ENCODE peak calls at places on chromosome 9, in nine cellular contexts. Z, E, F, Y, I, N, V, O and C are unnamed samples.

GRCh38 chr9:29390859-29391258 is 1817.6 kb upstream of the C9orf72 start:
- DNase-seq in E (no peak), O (no peak), N (no peak), V (no peak), F (no peak), I (no peak), Y (no peak), Z (no peak), C (no peak)

GRCh38 chr9:121735792-121736130 is 84.3 kb downstream of the DAB2IP start:
- DNase-seq in Z (no peak), Y (no peak), I (no peak), F (no peak), O (no peak), V (no peak), N (peak), E (no peak), C (no peak)

GRCh38 chr9:126756238-126756637 is 48.6 kb upstream of the ZBTB43 start:
- DNase-seq in Y (no peak), O (no peak), V (no peak), N (no peak), E (no peak), F (no peak), Z (no peak), I (no peak), C (no peak)

GRCh38 chr9:32335127-32335526 is 49.3 kb upstream of the ACO1 start:
- DNase-seq in Z (no peak), Y (no peak), V (no peak), F (no peak), I (no peak), N (no peak), E (no peak), O (no peak), C (no peak)

GRCh38 chr9:130371196-130371966 is 73.4 kb upstream of the ASS1 start:
- DNase-seq in E (no peak), I (no peak), O (peak), V (no peak), N (no peak), Z (no peak), F (no peak), Y (no peak), C (no peak)

GRCh38 chr9:99371376-99371775 is 149.3 kb downstream of the SEC61B start:
- DNase-seq in F (no peak), I (no peak), N (no peak), V (no peak), E (no peak), O (no peak), Y (no peak), Z (no peak), C (no peak)

GRCh38 chr9:130078547-130078946 is 24.8 kb downstream of the GPR107 start:
- DNase-seq in E (no peak), V (no peak), N (no peak), Y (no peak), I (no peak), F (no peak), O (no peak), Z (no peak), C (no peak)

GRCh38 chr9:107333363-107333762 is 50.3 kb downstream of the RAD23B start:
- DNase-seq in O (no peak), I (no peak), N (no peak), Y (no peak), V (no peak), E (no peak), F (no peak), Z (no peak), C (no peak)

GRCh38 chr9:114430443-114430842 is 42.7 kb upstream of the AKNA start:
- DNase-seq in Y (no peak), Z (peak), I (no peak), O (no peak), F (no peak), V (no peak), E (no peak), N (no peak), C (no peak)

GRCh38 chr9:128251701-128252100 is 24.1 kb downstream of the GOLGA2 start:
- DNase-seq in O (no peak), F (no peak), E (no peak), N (no peak), V (no peak), I (no peak), Z (no peak), Y (no peak), C (no peak)

GRCh38 chr9:138096192-138096845 is 218.7 kb downstream of the CACNA1B start:
- DNase-seq in O (no peak), Y (no peak), E (no peak), I (peak), Z (no peak), V (no peak), F (no peak), N (no peak), C (no peak)

GRCh38 chr9:134396825-134397224 is 70.6 kb downstream of the RXRA start:
- DNase-seq in F (peak), Y (no peak), O (no peak), Z (no peak), N (no peak), I (no peak), E (no peak), V (no peak), C (no peak)

GRCh38 chr9:127117801-127118200 is 4.6 kb downstream of the ANGPTL2 start:
- DNase-seq in V (no peak), F (no peak), E (no peak), N (no peak), Y (no peak), I (peak), Z (no peak), O (no peak), C (no peak)

GRCh38 chr9:127942152-127943010 is 4.7 kb upstream of the DPM2 start:
- DNase-seq in Z (peak), V (peak), N (peak), E (peak), Y (peak), I (peak), F (peak), O (peak), C (peak)

GRCh38 chr9:85278769-85279168 is 463.0 kb downstream of the AGTPBP1 start:
- DNase-seq in E (no peak), Y (no peak), F (no peak), V (no peak), N (no peak), O (no peak), Z (no peak), I (no peak), C (no peak)

GRCh38 chr9:8486095-8486494 is 686.5 kb upstream of the DMAC1 start:
- DNase-seq in V (peak), Z (no peak), I (no peak), N (no peak), Y (no peak), F (peak), E (peak), O (no peak), C (peak)

GRCh38 chr9:134360897-134361296 is 34.6 kb downstream of the RXRA start:
- DNase-seq in Z (no peak), E (no peak), Y (no peak), V (no peak), O (peak), N (peak), I (no peak), F (no peak), C (peak)

GRCh38 chr9:134187821-134188420 is 23.6 kb upstream of the RNU6ATAC start:
- DNase-seq in Z (no peak), E (no peak), F (no peak), Y (no peak), N (no peak), I (peak), O (no peak), V (no peak), C (no peak)

GRCh38 chr9:131481441-131482342 is 21.0 kb upstream of the POMT1 start:
- DNase-seq in Z (no peak), Y (no peak), I (no peak), O (no peak), E (no peak), N (no peak), F (no peak), V (no peak), C (no peak)

GRCh38 chr9:14447103-14447502 is 133.2 kb upstream of the NFIB start:
- DNase-seq in Y (no peak), Z (no peak), O (no peak), N (no peak), I (no peak), E (no peak), F (no peak), V (no peak), C (no peak)

GRCh38 chr9:33455952-33456351 is 8.6 kb upstream of the AQP3 start:
- DNase-seq in E (no peak), F (no peak), V (no peak), N (no peak), Z (no peak), I (no peak), Y (no peak), O (no peak), C (no peak)

GRCh38 chr9:84793251-84793650 is 123.7 kb downstream of the NTRK2 start:
- DNase-seq in Y (no peak), N (no peak), Z (no peak), O (no peak), I (no peak), V (no peak), F (no peak), E (no peak), C (no peak)

GRCh38 chr9:6584881-6585597 is 60.5 kb downstream of the GLDC start:
- DNase-seq in F (peak), Y (peak), E (peak), O (peak), Z (no peak), N (no peak), V (no peak), I (no peak), C (no peak)

GRCh38 chr9:68653141-68653595 is 51.9 kb upstream of the PIP5K1B start:
- DNase-seq in V (no peak), E (no peak), Y (no peak), F (no peak), N (no peak), O (no peak), I (no peak), Z (no peak), C (no peak)

GRCh38 chr9:71767421-71768321 is 642 bp downstream of the CEMIP2 start:
- DNase-seq in I (no peak), N (no peak), Z (no peak), V (peak), E (no peak), Y (no peak), O (peak), F (no peak), C (no peak)

GRCh38 chr9:76717176-76717575 is 47.1 kb upstream of the PCA3 start:
- DNase-seq in N (no peak), V (no peak), F (no peak), Z (no peak), O (no peak), E (no peak), Y (no peak), I (no peak), C (no peak)